ENCODE peak calls at places on chromosomes 3 and 15, in seven cellular contexts. One of them, this sample, is unnamed.

GRCh38 chr3:139639662-139640061 is 38.1 kb downstream of the NMNAT3 start:
- DNase-seq in RWPE2: no peak
- DNase-seq in right cardiac atrium: no peak
- DNase-seq in effector memory CD4-positive, alpha-beta T cell: no peak
- DNase-seq in sigmoid colon: no peak
- DNase-seq in endodermal cell: peak
- DNase-seq in left ventricle myocardium inferior: no peak
- DNase-seq in this sample: no peak

GRCh38 chr15:60091150-60091549 is 87.0 kb downstream of the FOXB1 start:
- DNase-seq in right cardiac atrium: peak
- DNase-seq in effector memory CD4-positive, alpha-beta T cell: no peak
- DNase-seq in endodermal cell: no peak
- DNase-seq in sigmoid colon: no peak
- DNase-seq in left ventricle myocardium inferior: no peak
- DNase-seq in RWPE2: peak
- DNase-seq in this sample: no peak

GRCh38 chr3:46895761-46896160 is 18.2 kb downstream of the PTH1R start:
- DNase-seq in endodermal cell: no peak
- DNase-seq in right cardiac atrium: peak
- DNase-seq in left ventricle myocardium inferior: peak
- DNase-seq in RWPE2: no peak
- DNase-seq in effector memory CD4-positive, alpha-beta T cell: no peak
- DNase-seq in sigmoid colon: no peak
- DNase-seq in this sample: peak

GRCh38 chr3:10836676-10837075 is 20.6 kb downstream of the SLC6A11 start:
- DNase-seq in left ventricle myocardium inferior: no peak
- DNase-seq in right cardiac atrium: no peak
- DNase-seq in endodermal cell: no peak
- DNase-seq in RWPE2: no peak
- DNase-seq in sigmoid colon: no peak
- DNase-seq in effector memory CD4-positive, alpha-beta T cell: no peak
- DNase-seq in this sample: no peak

GRCh38 chr3:85567074-85567676 is 608.4 kb downstream of the CADM2 start:
- DNase-seq in RWPE2: no peak
- DNase-seq in sigmoid colon: no peak
- DNase-seq in right cardiac atrium: peak
- DNase-seq in endodermal cell: peak
- DNase-seq in left ventricle myocardium inferior: peak
- DNase-seq in effector memory CD4-positive, alpha-beta T cell: no peak
- DNase-seq in this sample: no peak

GRCh38 chr15:60407406-60407805 is 9.6 kb upstream of the ANXA2 start:
- DNase-seq in sigmoid colon: no peak
- DNase-seq in RWPE2: no peak
- DNase-seq in left ventricle myocardium inferior: no peak
- DNase-seq in effector memory CD4-positive, alpha-beta T cell: no peak
- DNase-seq in endodermal cell: no peak
- DNase-seq in right cardiac atrium: no peak
- DNase-seq in this sample: no peak

GRCh38 chr3:109532257-109533216 is 195.2 kb upstream of the DPPA4 start:
- DNase-seq in effector memory CD4-positive, alpha-beta T cell: peak
- DNase-seq in sigmoid colon: no peak
- DNase-seq in endodermal cell: peak
- DNase-seq in RWPE2: no peak
- DNase-seq in right cardiac atrium: peak
- DNase-seq in left ventricle myocardium inferior: no peak
- DNase-seq in this sample: no peak

GRCh38 chr15:77500986-77501385 is 80.3 kb downstream of the HMG20A start:
- DNase-seq in endodermal cell: no peak
- DNase-seq in sigmoid colon: no peak
- DNase-seq in effector memory CD4-positive, alpha-beta T cell: no peak
- DNase-seq in left ventricle myocardium inferior: no peak
- DNase-seq in right cardiac atrium: no peak
- DNase-seq in RWPE2: no peak
- DNase-seq in this sample: no peak

GRCh38 chr15:73387507-73388255 is 18.9 kb upstream of the HCN4 start:
- DNase-seq in RWPE2: no peak
- DNase-seq in left ventricle myocardium inferior: no peak
- DNase-seq in effector memory CD4-positive, alpha-beta T cell: no peak
- DNase-seq in right cardiac atrium: no peak
- DNase-seq in sigmoid colon: no peak
- DNase-seq in endodermal cell: no peak
- DNase-seq in this sample: no peak

GRCh38 chr15:79009388-79009787 is 64.5 kb upstream of the CTSH start:
- DNase-seq in sigmoid colon: no peak
- DNase-seq in left ventricle myocardium inferior: no peak
- DNase-seq in right cardiac atrium: no peak
- DNase-seq in endodermal cell: no peak
- DNase-seq in effector memory CD4-positive, alpha-beta T cell: no peak
- DNase-seq in RWPE2: no peak
- DNase-seq in this sample: no peak

GRCh38 chr3:187319699-187320302 is 28.3 kb upstream of the MASP1 start:
- DNase-seq in endodermal cell: peak
- DNase-seq in right cardiac atrium: peak
- DNase-seq in RWPE2: no peak
- DNase-seq in left ventricle myocardium inferior: peak
- DNase-seq in sigmoid colon: peak
- DNase-seq in effector memory CD4-positive, alpha-beta T cell: no peak
- DNase-seq in this sample: peak

GRCh38 chr15:87954783-87955182 is 301.8 kb downstream of the NTRK3 start:
- DNase-seq in RWPE2: no peak
- DNase-seq in effector memory CD4-positive, alpha-beta T cell: no peak
- DNase-seq in endodermal cell: no peak
- DNase-seq in sigmoid colon: no peak
- DNase-seq in left ventricle myocardium inferior: no peak
- DNase-seq in right cardiac atrium: no peak
- DNase-seq in this sample: no peak

GRCh38 chr15:47743886-47744285 is 26.6 kb downstream of the SEMA6D start:
- DNase-seq in left ventricle myocardium inferior: no peak
- DNase-seq in sigmoid colon: no peak
- DNase-seq in right cardiac atrium: no peak
- DNase-seq in RWPE2: no peak
- DNase-seq in effector memory CD4-positive, alpha-beta T cell: no peak
- DNase-seq in endodermal cell: no peak
- DNase-seq in this sample: no peak
- H3K27ac ChIP-seq in left ventricle myocardium inferior: no peak
- H3K27ac ChIP-seq in sigmoid colon: no peak
- H3K27ac ChIP-seq in right cardiac atrium: no peak
- H3K27ac ChIP-seq in RWPE2: no peak
- H3K27ac ChIP-seq in effector memory CD4-positive, alpha-beta T cell: no peak
- H3K27ac ChIP-seq in endodermal cell: no peak
- H3K27ac ChIP-seq in this sample: no peak

GRCh38 chr3:53147903-53148400 is 13.1 kb upstream of the PRKCD start:
- DNase-seq in endodermal cell: no peak
- DNase-seq in left ventricle myocardium inferior: no peak
- DNase-seq in RWPE2: no peak
- DNase-seq in right cardiac atrium: no peak
- DNase-seq in sigmoid colon: no peak
- DNase-seq in effector memory CD4-positive, alpha-beta T cell: no peak
- DNase-seq in this sample: no peak

GRCh38 chr3:53147161-53147902 is 13.7 kb upstream of the PRKCD start:
- DNase-seq in right cardiac atrium: no peak
- DNase-seq in effector memory CD4-positive, alpha-beta T cell: no peak
- DNase-seq in RWPE2: no peak
- DNase-seq in endodermal cell: no peak
- DNase-seq in left ventricle myocardium inferior: no peak
- DNase-seq in sigmoid colon: peak
- DNase-seq in this sample: no peak

GRCh38 chr3:53145109-53146077 is 15.2 kb upstream of the RFT1 start:
- DNase-seq in sigmoid colon: peak
- DNase-seq in effector memory CD4-positive, alpha-beta T cell: no peak
- DNase-seq in left ventricle myocardium inferior: no peak
- DNase-seq in endodermal cell: no peak
- DNase-seq in RWPE2: no peak
- DNase-seq in right cardiac atrium: no peak
- DNase-seq in this sample: no peak

GRCh38 chr3:53144446-53144845 is 14.2 kb upstream of the RFT1 start:
- DNase-seq in sigmoid colon: peak
- DNase-seq in right cardiac atrium: no peak
- DNase-seq in RWPE2: no peak
- DNase-seq in left ventricle myocardium inferior: no peak
- DNase-seq in effector memory CD4-positive, alpha-beta T cell: no peak
- DNase-seq in endodermal cell: no peak
- DNase-seq in this sample: no peak

GRCh38 chr3:53146319-53146868 is 14.6 kb upstream of the PRKCD start:
- DNase-seq in right cardiac atrium: no peak
- DNase-seq in left ventricle myocardium inferior: no peak
- DNase-seq in sigmoid colon: no peak
- DNase-seq in endodermal cell: no peak
- DNase-seq in effector memory CD4-positive, alpha-beta T cell: no peak
- DNase-seq in RWPE2: no peak
- DNase-seq in this sample: no peak
- H3K27ac ChIP-seq in right cardiac atrium: no peak
- H3K27ac ChIP-seq in left ventricle myocardium inferior: no peak
- H3K27ac ChIP-seq in sigmoid colon: no peak
- H3K27ac ChIP-seq in endodermal cell: no peak
- H3K27ac ChIP-seq in effector memory CD4-positive, alpha-beta T cell: no peak
- H3K27ac ChIP-seq in RWPE2: no peak
- H3K27ac ChIP-seq in this sample: no peak

GRCh38 chr15:95429345-95429744 is 901.2 kb upstream of the NR2F2 start:
- DNase-seq in left ventricle myocardium inferior: no peak
- DNase-seq in right cardiac atrium: no peak
- DNase-seq in RWPE2: no peak
- DNase-seq in effector memory CD4-positive, alpha-beta T cell: no peak
- DNase-seq in endodermal cell: no peak
- DNase-seq in sigmoid colon: no peak
- DNase-seq in this sample: no peak

GRCh38 chr15:95432878-95433405 is 897.6 kb upstream of the NR2F2 start:
- DNase-seq in endodermal cell: no peak
- DNase-seq in left ventricle myocardium inferior: no peak
- DNase-seq in right cardiac atrium: no peak
- DNase-seq in sigmoid colon: no peak
- DNase-seq in RWPE2: no peak
- DNase-seq in effector memory CD4-positive, alpha-beta T cell: no peak
- DNase-seq in this sample: no peak

GRCh38 chr15:95425859-95426258 is 904.6 kb upstream of the NR2F2 start:
- DNase-seq in RWPE2: no peak
- DNase-seq in left ventricle myocardium inferior: no peak
- DNase-seq in endodermal cell: no peak
- DNase-seq in right cardiac atrium: no peak
- DNase-seq in sigmoid colon: no peak
- DNase-seq in effector memory CD4-positive, alpha-beta T cell: no peak
- DNase-seq in this sample: no peak

GRCh38 chr15:95431518-95431917 is 899.0 kb upstream of the NR2F2 start:
- DNase-seq in right cardiac atrium: no peak
- DNase-seq in sigmoid colon: no peak
- DNase-seq in RWPE2: no peak
- DNase-seq in effector memory CD4-positive, alpha-beta T cell: no peak
- DNase-seq in left ventricle myocardium inferior: no peak
- DNase-seq in endodermal cell: no peak
- DNase-seq in this sample: no peak
- H3K27ac ChIP-seq in right cardiac atrium: no peak
- H3K27ac ChIP-seq in sigmoid colon: no peak
- H3K27ac ChIP-seq in RWPE2: no peak
- H3K27ac ChIP-seq in effector memory CD4-positive, alpha-beta T cell: no peak
- H3K27ac ChIP-seq in left ventricle myocardium inferior: no peak
- H3K27ac ChIP-seq in endodermal cell: no peak
- H3K27ac ChIP-seq in this sample: no peak

GRCh38 chr3:160449660-160450598 is at the start of gene TRIM59:
- DNase-seq in effector memory CD4-positive, alpha-beta T cell: peak
- DNase-seq in sigmoid colon: peak
- DNase-seq in left ventricle myocardium inferior: peak
- DNase-seq in endodermal cell: peak
- DNase-seq in right cardiac atrium: peak
- DNase-seq in RWPE2: peak
- DNase-seq in this sample: peak
- H3K27ac ChIP-seq in effector memory CD4-positive, alpha-beta T cell: peak
- H3K27ac ChIP-seq in sigmoid colon: peak
- H3K27ac ChIP-seq in left ventricle myocardium inferior: peak
- H3K27ac ChIP-seq in endodermal cell: peak
- H3K27ac ChIP-seq in right cardiac atrium: no peak
- H3K27ac ChIP-seq in RWPE2: peak
- H3K27ac ChIP-seq in this sample: no peak

DNA sequence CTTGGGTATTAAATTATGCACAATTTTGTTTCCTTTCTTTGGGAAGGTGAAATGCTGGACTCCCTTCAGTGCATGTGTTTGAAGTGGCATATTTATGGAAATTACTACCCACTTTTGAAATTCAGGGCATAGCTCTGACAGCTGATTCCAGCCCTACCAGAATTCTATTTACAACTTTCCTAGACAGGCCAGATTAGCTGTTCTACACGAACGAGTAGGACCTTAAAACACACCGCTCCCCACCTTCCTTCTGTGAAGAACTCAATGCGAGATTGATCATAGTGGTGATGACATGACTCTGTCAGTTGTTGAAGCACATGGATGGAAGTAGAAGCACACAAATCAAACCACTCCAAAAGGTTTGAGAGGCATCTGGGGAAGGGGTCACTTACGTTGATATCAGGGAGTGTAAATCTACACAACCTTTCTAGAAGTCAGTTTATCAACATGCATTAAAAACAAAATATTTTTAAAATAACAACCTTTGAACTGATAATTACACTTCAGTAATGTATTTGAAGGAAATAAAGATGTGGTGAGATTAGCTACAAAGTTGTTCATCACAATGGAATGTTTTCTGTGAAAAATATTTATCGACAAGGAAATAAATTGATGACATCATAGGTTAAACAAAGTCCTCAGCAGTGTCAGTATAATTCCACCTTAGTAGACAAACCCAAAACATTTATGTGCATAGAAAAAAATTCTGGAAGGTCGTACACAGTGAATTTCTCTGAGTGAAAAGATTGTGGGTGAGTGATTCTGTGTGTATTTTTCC is 29.8 kb downstream of the RARB start:
- DNase-seq in effector memory CD4-positive, alpha-beta T cell: no peak
- DNase-seq in endodermal cell: no peak
- DNase-seq in RWPE2: no peak
- DNase-seq in left ventricle myocardium inferior: no peak
- DNase-seq in right cardiac atrium: no peak
- DNase-seq in sigmoid colon: no peak
- DNase-seq in this sample: no peak
- H3K27ac ChIP-seq in effector memory CD4-positive, alpha-beta T cell: no peak
- H3K27ac ChIP-seq in endodermal cell: no peak
- H3K27ac ChIP-seq in RWPE2: no peak
- H3K27ac ChIP-seq in left ventricle myocardium inferior: peak
- H3K27ac ChIP-seq in right cardiac atrium: peak
- H3K27ac ChIP-seq in sigmoid colon: peak
- H3K27ac ChIP-seq in this sample: no peak

DNA sequence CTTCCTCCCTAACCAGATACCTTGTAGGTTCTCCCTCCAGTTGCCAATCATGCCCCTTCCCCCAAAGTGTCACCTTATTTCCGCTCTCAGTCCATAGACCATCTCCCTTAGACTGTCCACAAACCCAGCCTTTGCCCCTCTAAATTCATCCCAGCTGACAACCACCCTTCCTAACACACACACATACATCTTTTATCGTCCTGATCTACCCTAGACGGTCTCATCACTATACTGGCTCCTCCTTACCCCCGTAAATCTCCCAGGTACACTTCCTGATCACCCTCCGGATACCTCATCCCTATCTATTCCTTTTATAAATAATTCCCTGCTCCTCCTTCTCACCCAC is 828 bp downstream of the THOC7 start:
- DNase-seq in RWPE2: no peak
- DNase-seq in left ventricle myocardium inferior: no peak
- DNase-seq in effector memory CD4-positive, alpha-beta T cell: no peak
- DNase-seq in endodermal cell: peak
- DNase-seq in sigmoid colon: no peak
- DNase-seq in right cardiac atrium: no peak
- DNase-seq in this sample: no peak
- H3K27ac ChIP-seq in RWPE2: peak
- H3K27ac ChIP-seq in left ventricle myocardium inferior: peak
- H3K27ac ChIP-seq in effector memory CD4-positive, alpha-beta T cell: peak
- H3K27ac ChIP-seq in endodermal cell: no peak
- H3K27ac ChIP-seq in sigmoid colon: peak
- H3K27ac ChIP-seq in right cardiac atrium: no peak
- H3K27ac ChIP-seq in this sample: peak

This sample was measured in ovary.